ENCODE peak calls at places on chromosomes 13 and 19, in six cellular contexts. G is HCT116, X is SK-N-SH, A is H1, B is K562, H is HepG2. O is an unnamed sample.

GRCh38 chr19:14835011-14835410 is at the start of the genes OR7A5 and OR7C1:
- DNase-seq in G (no peak), X (no peak), A (no peak), B (no peak), H (no peak), O (no peak)

GRCh38 chr13:110549795-110550160 is 11.7 kb downstream of the RAB20 start:
- DNase-seq in G (no peak), X (no peak), A (no peak), B (no peak), H (no peak), O (no peak)

GRCh38 chr13:59728896-59729545 is 434.7 kb downstream of the DIAPH3 start:
- DNase-seq in G (no peak), X (peak), A (no peak), B (no peak), H (no peak), O (no peak)

GRCh38 chr13:90055121-90055520 is 1292.4 kb upstream of the MIR17HG start:
- DNase-seq in G (peak), X (no peak), A (no peak), B (no peak), H (no peak), O (no peak)

GRCh38 chr19:2607712-2608601 is 94.5 kb downstream of the GNG7 start:
- DNase-seq in G (no peak), X (no peak), A (no peak), B (no peak), H (no peak), O (no peak)

GRCh38 chr13:52782486-52783448 is 43.1 kb upstream of the CNMD start:
- DNase-seq in G (no peak), X (no peak), A (no peak), B (no peak), H (no peak), O (no peak)

GRCh38 chr19:2608602-2608922 is 93.9 kb downstream of the GNG7 start:
- DNase-seq in G (no peak), X (no peak), A (no peak), B (no peak), H (no peak), O (no peak)

GRCh38 chr19:5331790-5332189 is 8.8 kb downstream of the PTPRS start:
- DNase-seq in G (no peak), X (no peak), A (no peak), B (no peak), H (no peak), O (no peak)

GRCh38 chr19:2231621-2232221 is 4.4 kb downstream of the PLEKHJ1 start:
- DNase-seq in G (no peak), X (peak), A (no peak), B (no peak), H (no peak), O (peak)

GRCh38 chr13:31310781-31311180 is 111.0 kb downstream of the B3GLCT start:
- DNase-seq in G (no peak), X (no peak), A (no peak), B (no peak), H (no peak), O (no peak)

GRCh38 chr19:411723-412355 is 2.9 kb upstream of the C2CD4C start:
- DNase-seq in G (no peak), X (no peak), A (peak), B (no peak), H (no peak), O (no peak)

GRCh38 chr19:33677745-33678426 is 56.1 kb downstream of the CHST8 start:
- DNase-seq in G (no peak), X (no peak), A (peak), B (peak), H (no peak), O (no peak)

GRCh38 chr19:48290923-48291700 is 21.2 kb downstream of the ZNF114 start:
- DNase-seq in G (no peak), X (peak), A (peak), B (peak), H (no peak), O (peak)

GRCh38 chr13:66835040-66835628 is 395.0 kb downstream of the PCDH9 start:
- DNase-seq in G (no peak), X (peak), A (no peak), B (no peak), H (peak), O (peak)

GRCh38 chr19:6802336-6803035 is 30.0 kb downstream of the VAV1 start:
- DNase-seq in G (peak), X (no peak), A (no peak), B (no peak), H (no peak), O (no peak)

DNA sequence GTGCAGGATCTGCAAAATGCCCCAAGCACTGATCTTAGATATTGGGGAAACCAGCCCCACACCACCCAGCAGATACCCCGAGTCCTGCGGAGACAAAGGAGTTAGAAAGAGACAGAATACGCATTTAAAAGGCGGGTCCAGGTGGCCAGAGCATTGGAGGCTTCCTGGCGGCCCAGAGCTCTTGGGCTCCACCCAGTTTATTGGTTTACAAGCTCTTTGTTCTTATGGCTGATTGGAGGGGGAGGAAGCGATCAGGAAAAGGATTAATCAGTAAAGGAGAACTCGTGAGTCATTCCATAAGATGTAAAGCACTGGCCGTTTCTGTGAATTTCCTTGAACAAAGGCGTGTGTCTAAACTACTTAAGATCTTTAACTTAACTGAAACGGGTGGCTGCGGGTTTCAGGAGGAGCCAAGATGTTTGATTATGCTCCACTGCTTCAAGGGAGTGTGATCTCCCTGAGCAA is 926 bp downstream of the ZNF587 start:
- DNase-seq in G (no peak), X (peak), A (peak), B (peak), H (peak), O (peak)
- TF ChIP-seq JUND in G (no peak), X (no peak), A (no peak), B (peak), H (no peak), O (no peak)

GRCh38 chr13:38543561-38543960 is 143.3 kb upstream of the FREM2 start:
- DNase-seq in G (no peak), X (no peak), A (no peak), B (no peak), H (no peak), O (no peak)
- TF ChIP-seq JUND in G (no peak), X (no peak), A (no peak), B (no peak), H (no peak), O (no peak)

GRCh38 chr19:51200071-51200470 is 24.8 kb upstream of the CD33 start:
- DNase-seq in G (no peak), X (no peak), A (no peak), B (no peak), H (no peak), O (no peak)

GRCh38 chr19:51207747-51208146 is 17.1 kb upstream of the CD33 start:
- DNase-seq in G (no peak), X (no peak), A (no peak), B (no peak), H (no peak), O (no peak)

GRCh38 chr19:51201712-51202111 is 23.2 kb upstream of the CD33 start:
- DNase-seq in G (no peak), X (no peak), A (no peak), B (no peak), H (no peak), O (no peak)

GRCh38 chr19:51198641-51199040 is 26.2 kb upstream of the CD33 start:
- DNase-seq in G (no peak), X (no peak), A (no peak), B (no peak), H (no peak), O (no peak)

GRCh38 chr19:51203941-51204720 is 20.7 kb upstream of the CD33 start:
- DNase-seq in G (no peak), X (no peak), A (no peak), B (no peak), H (no peak), O (no peak)
- TF ChIP-seq JUND in G (no peak), X (no peak), A (no peak), B (no peak), H (no peak), O (no peak)

GRCh38 chr13:112793545-112794445 is 104.0 kb downstream of the ATP11A start:
- DNase-seq in G (no peak), X (no peak), A (no peak), B (no peak), H (no peak), O (no peak)

GRCh38 chr13:112800057-112800456 is 110.2 kb downstream of the ATP11A start:
- DNase-seq in G (no peak), X (no peak), A (no peak), B (no peak), H (no peak), O (no peak)

GRCh38 chr13:112795277-112795676 is 105.4 kb downstream of the ATP11A start:
- DNase-seq in G (no peak), X (no peak), A (no peak), B (no peak), H (no peak), O (no peak)

GRCh38 chr13:112799394-112799793 is 109.6 kb downstream of the ATP11A start:
- DNase-seq in G (no peak), X (no peak), A (no peak), B (no peak), H (no peak), O (no peak)

GRCh38 chr13:112796190-112796915 is 106.5 kb downstream of the ATP11A start:
- DNase-seq in G (no peak), X (no peak), A (no peak), B (no peak), H (no peak), O (no peak)
- TF ChIP-seq JUND in G (no peak), X (no peak), A (no peak), B (no peak), H (no peak), O (no peak)

GRCh38 chr19:7982103-7982502 is 23.3 kb downstream of the ELAVL1 start:
- DNase-seq in G (no peak), X (no peak), A (no peak), B (no peak), H (no peak), O (no peak)

GRCh38 chr19:7983286-7983950 is 22.0 kb downstream of the ELAVL1 start:
- DNase-seq in G (no peak), X (no peak), A (no peak), B (no peak), H (no peak), O (no peak)

GRCh38 chr19:7981199-7981598 is 24.2 kb downstream of the ELAVL1 start:
- DNase-seq in G (no peak), X (no peak), A (no peak), B (no peak), H (no peak), O (no peak)

GRCh38 chr19:7981661-7982060 is 23.8 kb downstream of the ELAVL1 start:
- DNase-seq in G (no peak), X (no peak), A (no peak), B (no peak), H (no peak), O (no peak)

GRCh38 chr19:7982651-7983099 is 22.8 kb downstream of the ELAVL1 start:
- DNase-seq in G (no peak), X (no peak), A (no peak), B (no peak), H (no peak), O (no peak)
- TF ChIP-seq JUND in G (no peak), X (no peak), A (no peak), B (no peak), H (no peak), O (no peak)

GRCh38 chr13:22848539-22849052 is 332.2 kb upstream of the SGCG start:
- DNase-seq in G (no peak), X (peak), A (peak), B (peak), H (peak), O (no peak)
- TF ChIP-seq JUND in G (no peak), X (no peak), A (no peak), B (no peak), H (no peak), O (no peak)

DNA sequence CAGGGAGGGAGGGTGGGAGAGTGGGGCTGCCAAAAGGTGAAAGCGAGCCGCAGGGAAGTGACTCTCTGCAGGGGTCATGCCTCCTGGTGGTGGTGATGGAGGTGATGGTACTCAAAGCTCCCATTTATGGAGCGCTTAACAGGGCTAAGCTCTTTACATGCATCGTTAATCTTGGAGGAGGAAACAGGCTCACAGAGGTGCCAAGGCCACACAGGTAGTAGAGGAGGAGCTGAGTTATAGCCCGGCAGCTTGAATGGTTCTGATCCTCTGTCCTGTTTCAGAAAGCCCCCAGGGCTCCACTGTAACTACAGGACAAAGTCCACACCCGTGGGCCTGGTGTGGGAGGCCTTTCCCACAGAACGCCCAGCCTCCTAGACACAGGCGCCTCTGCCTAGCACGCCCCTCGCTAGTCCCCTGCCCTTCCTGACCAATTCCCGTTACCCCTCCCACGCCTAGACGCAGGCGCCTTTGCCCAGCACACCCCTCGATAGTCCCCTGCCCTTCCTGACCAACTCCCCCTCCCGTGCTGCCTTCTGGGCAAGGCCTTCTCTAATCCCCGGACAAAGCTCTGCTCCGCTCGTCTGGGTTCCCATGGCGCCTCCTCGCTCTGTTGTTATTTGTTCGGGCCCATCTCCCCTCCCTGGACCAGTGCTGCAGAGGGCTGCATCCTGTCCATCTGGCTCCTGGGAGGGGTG is 10.8 kb downstream of the PPP1R37 start:
- DNase-seq in G (no peak), X (no peak), A (no peak), B (no peak), H (peak), O (no peak)
- TF ChIP-seq JUND in G (no peak), X (no peak), A (no peak), B (no peak), H (no peak), O (no peak)